ENCODE peak calls at places on chromosome 13, in six cellular contexts. L, C, Z, A, K and O are unnamed samples.
A peak's percentile ranks its signal among the peaks of the same experiment; 100 is the strongest.

GRCh38 chr13:30045916-30046704 is 195.7 kb upstream of the UBL3 start:
- DNase-seq in L (no peak), C (no peak), Z (peak; percentile 78), A (no peak), K (no peak), O (no peak)

GRCh38 chr13:33744589-33745369 is 73.2 kb upstream of the RFC3 start:
- DNase-seq in L (no peak), C (no peak), Z (peak; percentile 53), A (no peak), K (no peak), O (no peak)

GRCh38 chr13:112807653-112808376 is 118.0 kb downstream of the ATP11A start:
- DNase-seq in L (no peak), C (no peak), Z (no peak), A (no peak), K (no peak), O (no peak)

GRCh38 chr13:39051157-39051556 is 12.9 kb downstream of the NHLRC3 start:
- DNase-seq in L (no peak), C (no peak), Z (peak; percentile 77), A (no peak), K (no peak), O (peak; percentile 30)

GRCh38 chr13:24148414-24149305 is 11.9 kb upstream of the SPATA13 start:
- DNase-seq in L (no peak), C (peak; percentile 97), Z (peak; percentile 96), A (no peak), K (no peak), O (peak; percentile 96)

GRCh38 chr13:73938375-73939070 is 195.7 kb downstream of the KLF12 start:
- DNase-seq in L (no peak), C (no peak), Z (peak; percentile 82), A (no peak), K (no peak), O (peak; percentile 94)

GRCh38 chr13:32036131-32036695 is 4.6 kb downstream of the FRY start:
- DNase-seq in L (no peak), C (no peak), Z (no peak), A (no peak), K (no peak), O (no peak)

GRCh38 chr13:42354246-42355117 is 82.5 kb downstream of the AKAP11 start:
- DNase-seq in L (no peak), C (no peak), Z (peak; percentile 30), A (no peak), K (no peak), O (peak; percentile 3)

GRCh38 chr13:114077938-114078335 is 54.5 kb downstream of the RASA3 start:
- DNase-seq in L (peak; percentile 72), C (no peak), Z (peak; percentile 38), A (no peak), K (peak; percentile 9), O (no peak)

GRCh38 chr13:29893438-29893837 is 43.0 kb upstream of the UBL3 start:
- DNase-seq in L (no peak), C (no peak), Z (no peak), A (no peak), K (no peak), O (no peak)

GRCh38 chr13:47291116-47291656 is 394.3 kb upstream of the HTR2A start:
- DNase-seq in L (no peak), C (no peak), Z (no peak), A (no peak), K (no peak), O (peak; percentile 47)

GRCh38 chr13:111503376-111503775 is 182.9 kb downstream of the TEX29 start:
- DNase-seq in L (no peak), C (no peak), Z (no peak), A (no peak), K (no peak), O (no peak)

GRCh38 chr13:44159633-44160279 is 213.9 kb upstream of the SERP2 start:
- DNase-seq in L (no peak), C (no peak), Z (peak; percentile 50), A (no peak), K (no peak), O (no peak)

GRCh38 chr13:46134961-46135522 is 30.2 kb upstream of the CPB2 start:
- DNase-seq in L (no peak), C (no peak), Z (no peak), A (no peak), K (no peak), O (no peak)

GRCh38 chr13:93248627-93249047 is 22.0 kb downstream of the GPC6 start:
- DNase-seq in L (no peak), C (peak; percentile 78), Z (peak; percentile 70), A (peak; percentile 80), K (no peak), O (peak; percentile 61)

DNA sequence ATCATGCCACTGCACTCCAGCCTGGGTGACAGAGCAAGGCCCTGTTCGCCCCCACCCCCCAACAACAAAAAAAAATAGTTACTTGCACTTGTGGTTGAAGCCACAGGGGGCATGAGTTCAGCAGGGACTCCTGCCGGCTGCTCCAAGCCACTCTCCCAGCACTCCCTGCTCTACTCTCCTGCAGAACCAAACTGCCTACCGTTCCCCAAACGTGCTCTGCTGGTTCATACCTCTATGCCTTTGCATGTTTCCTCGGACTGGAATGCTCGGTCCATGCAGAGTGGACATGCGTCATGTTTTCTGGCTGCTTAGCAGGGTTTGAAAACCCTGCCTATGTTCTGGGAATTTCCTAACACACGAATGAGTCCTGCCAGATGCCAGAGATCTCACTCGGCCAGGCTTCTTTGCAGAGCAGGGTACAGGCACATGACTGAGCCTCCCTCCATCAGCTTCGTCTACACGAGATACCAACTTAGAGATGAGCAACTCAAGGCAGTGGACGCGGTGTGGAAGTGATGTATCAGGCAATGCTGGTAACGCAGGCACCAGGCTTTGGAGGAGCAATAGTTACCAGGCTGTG is 8.5 kb upstream of the SLC25A15 start:
- DNase-seq in L (no peak), C (no peak), Z (no peak), A (no peak), K (no peak), O (no peak)
- H3K4me3 ChIP-seq in L (no peak overlapping the region), C (no peak overlapping the region), Z (no peak overlapping the region), A (no peak overlapping the region), K (no peak overlapping the region), O (no peak overlapping the region)

GRCh38 chr13:21060063-21060826 is 1.1 kb downstream of the LATS2 start:
- DNase-seq in L (peak; percentile 85), C (no peak), Z (peak; percentile 76), A (peak; percentile 88), K (no peak), O (no peak)

GRCh38 chr13:21060827-21061076 is 634 bp downstream of the LATS2 start:
- DNase-seq in L (peak; percentile 68), C (no peak), Z (no peak), A (peak; percentile 86), K (no peak), O (no peak)

GRCh38 chr13:21061077-21061945 is at the start of gene LATS2:
- DNase-seq in L (peak; percentile 98), C (peak; percentile 20), Z (peak; percentile 98), A (peak; percentile 99), K (peak; percentile 96), O (peak; percentile 79)

GRCh38 chr13:21055511-21056045 is 5.8 kb downstream of the LATS2 start:
- DNase-seq in L (peak; percentile 46), C (no peak), Z (no peak), A (no peak), K (no peak), O (no peak)

GRCh38 chr13:21058361-21058760 is 3.0 kb downstream of the LATS2 start:
- DNase-seq in L (no peak), C (no peak), Z (peak; percentile 80), A (no peak), K (no peak), O (no peak)
- H3K4me3 ChIP-seq in L (no peak overlapping the region), C (no peak overlapping the region), Z (peak overlapping the region; percentile 83), A (no peak overlapping the region), K (no peak overlapping the region), O (no peak overlapping the region)

DNA sequence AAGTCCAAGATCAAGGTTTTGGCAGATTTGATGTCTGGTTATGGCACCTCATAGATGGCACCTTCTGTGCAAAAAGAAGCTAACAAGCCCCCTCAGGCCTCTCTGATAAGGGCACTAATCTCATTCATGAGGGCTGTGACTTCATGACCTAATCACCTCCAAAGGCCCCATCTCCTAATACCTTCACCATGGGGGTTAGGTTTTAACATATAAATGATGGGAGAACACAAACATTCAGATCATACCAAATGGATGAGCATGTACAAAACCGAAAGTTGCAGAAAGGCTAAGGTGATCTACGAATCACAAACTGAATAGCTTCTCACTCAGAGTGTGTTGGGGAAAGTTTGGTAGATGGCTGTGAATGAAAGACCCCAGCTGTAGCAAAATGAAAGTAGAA is 217.4 kb downstream of the TBC1D4 start:
- DNase-seq in L (no peak), C (no peak), Z (no peak), A (no peak), K (no peak), O (no peak)
- H3K4me3 ChIP-seq in L (no peak overlapping the region), C (no peak overlapping the region), Z (no peak overlapping the region), A (no peak overlapping the region), K (no peak overlapping the region), O (no peak overlapping the region)

DNA sequence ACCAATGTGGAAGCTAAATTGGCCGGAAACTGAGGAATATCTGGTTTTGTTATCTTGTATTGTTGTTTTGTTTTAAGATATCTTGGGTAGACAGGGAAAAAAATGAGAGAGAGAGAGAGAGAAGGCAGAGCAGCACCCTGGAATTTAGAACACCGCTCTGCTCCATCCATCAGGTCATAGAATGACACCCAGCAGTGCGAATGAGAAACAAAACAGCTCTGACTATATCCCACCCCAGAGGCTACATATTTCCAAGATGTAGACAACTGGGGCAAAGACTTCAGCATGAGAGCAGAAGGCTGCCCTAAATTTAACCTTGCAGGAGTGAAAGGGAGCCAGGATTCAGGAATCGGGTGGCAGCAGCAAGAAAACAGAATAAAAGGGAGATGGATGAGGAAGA is 46.4 kb downstream of the TNFSF13B start:
- DNase-seq in L (no peak), C (no peak), Z (no peak), A (no peak), K (no peak), O (no peak)
- H3K4me3 ChIP-seq in L (no peak overlapping the region), C (no peak overlapping the region), Z (no peak overlapping the region), A (no peak overlapping the region), K (no peak overlapping the region), O (no peak overlapping the region)

DNA sequence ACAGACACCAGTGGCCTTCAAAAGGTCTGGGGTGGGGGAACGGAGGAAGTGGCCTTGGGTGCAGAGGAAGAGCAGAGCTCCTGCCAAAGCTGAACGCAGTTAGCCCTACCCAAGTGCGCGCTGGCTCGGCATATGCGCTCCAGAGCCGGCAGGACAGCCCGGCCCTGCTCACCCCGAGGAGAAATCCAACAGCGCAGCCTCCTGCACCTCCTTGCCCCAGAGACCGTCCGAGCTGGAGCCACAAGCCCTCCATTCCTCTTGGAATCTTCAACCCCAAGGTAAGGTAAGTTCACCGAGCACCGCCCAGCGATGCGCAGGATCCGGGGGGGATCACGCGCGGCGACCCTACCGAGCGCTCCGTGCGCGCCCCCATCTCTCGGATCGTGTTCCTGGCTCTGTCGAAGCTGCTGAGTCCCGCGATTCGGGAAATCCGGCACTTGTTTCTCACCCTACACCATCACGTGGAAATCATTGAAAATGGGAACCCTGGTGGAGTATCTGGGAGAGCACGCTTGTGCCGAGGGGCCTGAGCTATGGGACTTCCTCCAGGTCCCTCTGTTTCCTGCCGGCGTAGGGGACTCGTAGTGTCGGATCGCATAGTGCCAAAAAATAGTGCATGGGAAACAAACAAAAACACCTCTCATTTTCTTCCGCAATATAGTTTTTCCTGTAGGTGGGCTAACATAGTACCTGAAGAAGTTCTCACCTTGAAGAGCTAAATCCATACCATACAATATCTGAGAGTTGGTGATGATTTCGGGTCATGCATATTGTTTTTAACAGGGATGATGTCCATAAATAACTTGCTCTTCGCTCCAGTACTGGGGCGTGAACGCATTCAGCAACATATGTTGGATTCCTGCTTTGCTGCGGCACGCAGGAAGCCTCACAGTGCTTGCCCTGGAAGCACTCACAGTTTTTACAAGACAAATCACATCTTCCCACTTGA is 9.3 kb downstream of the PDX1 start:
- DNase-seq in L (no peak), C (no peak), Z (no peak), A (no peak), K (no peak), O (no peak)
- H3K4me3 ChIP-seq in L (no peak overlapping the region), C (no peak overlapping the region), Z (no peak overlapping the region), A (no peak overlapping the region), K (no peak overlapping the region), O (no peak overlapping the region)